ENCODE peak calls at places on chromosomes 12 and 14, in five cellular contexts. X is breast epithelium, F is IMR-90, J is ovary, V is gastrocnemius medialis. C is an unnamed sample.

GRCh38 chr12:43011383-43011926 is 421.9 kb upstream of the PRICKLE1 start:
- DNase-seq in X (no peak), F (no peak), J (no peak), V (no peak), C (no peak)

GRCh38 chr12:68587448-68587873 is 23.2 kb upstream of the RAP1B start:
- DNase-seq in X (no peak), F (no peak), J (no peak), V (no peak), C (no peak)

GRCh38 chr14:105087308-105087962 is 22.2 kb upstream of the GPR132 start:
- DNase-seq in X (peak; percentile 53), F (peak; percentile 56), J (peak; percentile 70), V (no peak), C (no peak)

GRCh38 chr12:21962821-21963220 is 21.6 kb upstream of the ABCC9 start:
- DNase-seq in X (no peak), F (no peak), J (no peak), V (no peak), C (no peak)

GRCh38 chr14:69493038-69493437 is 8.5 kb downstream of the PLEKHD1 start:
- DNase-seq in X (no peak), F (no peak), J (no peak), V (no peak), C (no peak)

GRCh38 chr14:55705651-55706340 is 125.8 kb downstream of the KTN1 start:
- DNase-seq in X (peak; percentile 64), F (no peak), J (no peak), V (no peak), C (no peak)

GRCh38 chr12:104667139-104667538 is 210.4 kb downstream of the CHST11 start:
- DNase-seq in X (no peak), F (peak; percentile 14), J (no peak), V (no peak), C (peak; percentile 31)

GRCh38 chr12:52193991-52194390 is 2.2 kb upstream of the KRT80 start:
- DNase-seq in X (no peak), F (no peak), J (no peak), V (no peak), C (no peak)

GRCh38 chr12:19750116-19750644 is 310.9 kb downstream of the AEBP2 start:
- DNase-seq in X (no peak), F (no peak), J (no peak), V (no peak), C (no peak)

GRCh38 chr12:227286-227915 is 13.4 kb upstream of the SLC6A12 start:
- DNase-seq in X (peak; percentile 47), F (no peak), J (no peak), V (no peak), C (no peak)

GRCh38 chr12:100254876-100255275 is 12.0 kb downstream of the DEPDC4 start:
- DNase-seq in X (no peak), F (no peak), J (no peak), V (no peak), C (no peak)

GRCh38 chr14:56274556-56274955 is 156.3 kb downstream of the PELI2 start:
- DNase-seq in X (no peak), F (no peak), J (no peak), V (no peak), C (no peak)

GRCh38 chr12:10190558-10191388 is 11.9 kb downstream of the TMEM52B start:
- DNase-seq in X (no peak), F (peak; percentile 77), J (no peak), V (no peak), C (peak; percentile 44)

GRCh38 chr14:38389666-38390065 is 133.8 kb upstream of the CLEC14A start:
- DNase-seq in X (no peak), F (peak; percentile 63), J (no peak), V (no peak), C (no peak)

GRCh38 chr12:4116251-4117111 is 157.1 kb upstream of the CCND2 start:
- DNase-seq in X (no peak), F (peak; percentile 82), J (no peak), V (no peak), C (no peak)

DNA sequence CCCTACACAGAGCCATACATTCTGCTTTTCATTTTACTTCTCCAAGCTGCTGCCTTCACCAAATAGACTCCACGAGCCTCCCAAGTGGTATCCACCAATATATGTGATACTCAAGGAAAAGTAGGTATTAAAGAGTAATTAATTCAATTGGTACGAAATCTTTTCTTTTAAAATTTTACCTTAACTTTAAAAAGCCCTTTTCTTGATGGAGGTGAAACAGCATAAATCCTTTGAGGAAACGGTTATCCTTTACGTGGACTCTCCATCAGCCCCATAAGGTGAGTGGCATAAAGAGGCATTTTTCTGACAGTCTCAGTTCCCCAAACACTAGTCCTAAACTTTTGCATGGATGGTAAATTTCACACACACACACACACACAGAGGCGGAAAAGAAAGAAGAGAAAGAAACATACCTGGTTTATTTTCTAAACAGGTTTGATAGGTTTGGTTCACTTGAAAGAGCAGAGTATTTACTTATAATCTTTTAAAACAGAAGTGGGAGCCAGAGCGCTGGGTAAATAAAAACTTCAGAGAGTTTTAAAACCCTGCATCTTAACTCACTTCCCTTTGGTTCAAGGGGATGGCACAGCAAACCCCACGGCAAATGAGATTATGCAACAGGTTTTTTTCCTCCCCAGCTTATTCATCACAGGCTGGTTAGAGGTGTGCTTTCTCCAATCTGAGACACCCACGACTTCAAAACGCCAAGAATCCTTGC is 1.9 kb downstream of the DUSP16 start:
- DNase-seq in X (no peak), F (peak; percentile 69), J (peak; percentile 49), V (peak; percentile 39), C (peak; percentile 69)
- TF ChIP-seq POLR2A in X (peak; percentile 83), F (no peak), J (peak; percentile 77), V (peak; percentile 70), C (no peak)

GRCh38 chr12:124917135-124917840 is 2.8 kb upstream of the UBC start:
- DNase-seq in X (peak; percentile 96), F (peak; percentile 100), J (peak; percentile 96), V (peak; percentile 99), C (peak; percentile 99)

GRCh38 chr12:124921200-124922008 is 7.0 kb upstream of the UBC start:
- DNase-seq in X (peak; percentile 51), F (peak; percentile 66), J (no peak), V (no peak), C (no peak)

GRCh38 chr12:124917841-124918621 is 3.6 kb upstream of the UBC start:
- DNase-seq in X (no peak), F (peak; percentile 21), J (no peak), V (peak; percentile 63), C (no peak)

GRCh38 chr12:124919646-124920352 is 5.3 kb upstream of the UBC start:
- DNase-seq in X (no peak), F (peak; percentile 38), J (no peak), V (no peak), C (no peak)

DNA sequence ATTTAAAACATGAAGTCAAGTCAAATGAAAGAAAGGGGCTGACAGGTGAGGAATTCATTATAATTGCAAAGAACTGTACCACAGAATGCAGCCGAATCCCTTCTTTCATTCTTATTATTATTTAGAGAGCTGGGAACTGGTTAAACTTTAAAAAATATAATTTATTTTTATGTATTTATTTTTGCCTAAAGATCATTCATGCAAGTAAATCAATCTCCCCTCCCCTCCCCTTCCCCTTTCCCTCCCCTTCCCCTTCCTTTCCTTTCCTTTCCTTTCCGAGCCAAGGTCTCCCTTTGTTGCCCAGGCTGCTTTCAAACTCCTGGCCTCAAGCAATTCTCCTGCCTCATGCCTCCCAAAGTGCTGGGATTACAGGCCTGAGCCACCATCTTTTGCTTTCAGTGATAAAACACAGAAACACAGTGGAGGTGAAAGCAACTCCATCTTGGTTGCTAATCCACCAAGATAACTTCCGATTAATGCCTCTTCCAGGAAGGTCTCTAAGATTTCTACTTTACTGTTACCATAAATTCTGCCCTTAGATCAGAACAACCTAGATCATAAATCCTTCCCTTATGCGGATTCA is 6.0 kb upstream of the UBC start:
- DNase-seq in X (no peak), F (no peak), J (no peak), V (no peak), C (no peak)
- H3K4me3 ChIP-seq in X (no peak overlapping the region), F (no peak overlapping the region), J (no peak overlapping the region), V (no peak overlapping the region), C (no peak overlapping the region)

DNA sequence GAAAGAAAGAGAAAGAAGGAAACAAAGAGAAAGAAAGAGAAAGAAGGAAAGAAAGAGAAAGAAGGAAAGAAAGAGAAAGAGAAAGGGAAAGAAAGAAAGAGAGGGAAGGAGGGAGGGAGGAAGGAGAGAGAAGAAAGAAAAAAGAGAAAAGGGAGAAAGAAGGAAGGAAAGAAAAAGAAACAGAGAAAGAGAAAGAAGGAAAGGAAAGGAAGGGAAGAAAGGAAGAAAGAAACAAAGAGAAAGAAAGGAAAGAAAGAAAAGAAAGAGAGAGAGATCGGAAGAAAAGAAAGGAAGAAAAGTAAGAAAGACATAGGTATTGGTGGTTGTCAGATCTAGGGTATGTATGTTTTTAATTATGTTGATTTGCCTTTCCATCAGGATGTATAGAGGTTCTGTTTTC is 342.3 kb downstream of the FOXG1 start:
- DNase-seq in X (no peak), F (no peak), J (no peak), V (no peak), C (no peak)
- TF ChIP-seq CTCF in X (no peak), F (no peak), J (no peak), V (no peak), C (no peak)

GRCh38 chr12:6469092-6469491 is 1.4 kb downstream of the VAMP1 start:
- DNase-seq in X (no peak), F (no peak), J (no peak), V (no peak), C (no peak)
- TF ChIP-seq POLR2A in X (no peak), F (no peak), J (no peak), V (no peak), C (no peak)

C was measured in lower leg skin.